ENCODE peak calls at places on chromosome 1, in seven cellular contexts. E, K, O, Q, S, D and B are unnamed samples. For H3K4me1, the result is how much of the 10 kb centered on the place peaks cover.

GRCh38 chr1:82695443-82695842 is 894.7 kb downstream of the ADGRL2 start:
- DNase-seq in Q (no peak), O (no peak), S (no peak), K (no peak), E (no peak), D (no peak), B (no peak)

GRCh38 chr1:65238010-65238409 is 71.3 kb upstream of the DNAJC6 start:
- DNase-seq in O (no peak), E (no peak), D (no peak), K (no peak), S (no peak), Q (no peak), B (no peak)

GRCh38 chr1:162388615-162389014 is 7.1 kb downstream of the C1orf226 start:
- DNase-seq in D (no peak), K (no peak), S (no peak), Q (no peak), O (no peak), E (no peak), B (no peak)

GRCh38 chr1:6129313-6129712 is 50.8 kb downstream of the CHD5 start:
- DNase-seq in O (no peak), D (no peak), K (no peak), E (no peak), S (no peak), Q (no peak), B (no peak)

GRCh38 chr1:66416295-66416694 is 117.7 kb upstream of the SGIP1 start:
- DNase-seq in K (no peak), Q (no peak), E (no peak), D (no peak), O (no peak), S (no peak), B (no peak)

GRCh38 chr1:219790834-219791615 is 137.3 kb downstream of the SLC30A10 start:
- DNase-seq in Q (no peak), D (peak), O (no peak), K (no peak), E (no peak), S (no peak), B (no peak)

GRCh38 chr1:56819393-56819899 is at the start of gene FYB2:
- DNase-seq in K (no peak), S (no peak), D (no peak), O (peak), Q (peak), E (peak), B (no peak)

GRCh38 chr1:205961970-205962820 is 18.9 kb upstream of the SLC26A9 start:
- DNase-seq in S (no peak), E (no peak), Q (no peak), D (peak), K (no peak), O (no peak), B (no peak)

GRCh38 chr1:178516110-178516509 is 3.2 kb downstream of the TEX35 start:
- DNase-seq in E (no peak), K (peak), S (no peak), O (no peak), Q (no peak), D (no peak), B (no peak)

GRCh38 chr1:180175291-180175690 is 20.6 kb downstream of the QSOX1 start:
- DNase-seq in O (no peak), K (peak), Q (no peak), E (peak), D (no peak), S (no peak), B (no peak)

GRCh38 chr1:180173451-180173850 is 18.8 kb downstream of the QSOX1 start:
- DNase-seq in K (no peak), O (no peak), D (no peak), E (no peak), Q (no peak), S (no peak), B (no peak)

GRCh38 chr1:180171691-180172090 is 17.0 kb downstream of the QSOX1 start:
- DNase-seq in Q (no peak), E (no peak), S (no peak), K (no peak), D (no peak), O (no peak), B (no peak)

GRCh38 chr1:180175806-180176205 is 21.1 kb downstream of the QSOX1 start:
- DNase-seq in S (no peak), D (no peak), K (peak), Q (no peak), O (no peak), E (peak), B (no peak)

DNA sequence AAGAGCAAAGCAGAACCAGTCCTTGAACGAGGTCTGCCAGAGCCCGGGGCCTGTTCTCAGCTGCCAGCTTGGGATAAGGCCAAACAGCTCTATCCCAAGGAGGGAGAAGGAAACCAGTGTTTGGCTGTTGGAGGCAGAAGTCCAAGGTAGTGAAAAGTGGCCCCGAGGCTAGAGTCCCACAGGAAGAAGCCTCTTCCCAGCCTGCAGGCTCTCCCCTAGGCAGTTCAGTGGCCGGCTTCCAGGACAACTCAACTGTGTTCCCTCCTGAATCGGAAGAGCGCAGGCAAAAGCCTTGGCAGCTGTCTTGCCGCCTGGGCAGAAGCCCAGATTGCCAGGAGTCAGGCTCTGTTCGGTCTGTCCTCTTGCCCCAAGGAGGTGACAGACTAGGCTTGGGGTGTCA is 19.3 kb downstream of the QSOX1 start:
- DNase-seq in S (peak), Q (peak), O (peak), D (peak), E (peak), K (peak), B (no peak)
- H3K27ac ChIP-seq in S (no peak), Q (peak), O (peak), D (no peak), E (peak), K (peak), B (no peak)

DNA sequence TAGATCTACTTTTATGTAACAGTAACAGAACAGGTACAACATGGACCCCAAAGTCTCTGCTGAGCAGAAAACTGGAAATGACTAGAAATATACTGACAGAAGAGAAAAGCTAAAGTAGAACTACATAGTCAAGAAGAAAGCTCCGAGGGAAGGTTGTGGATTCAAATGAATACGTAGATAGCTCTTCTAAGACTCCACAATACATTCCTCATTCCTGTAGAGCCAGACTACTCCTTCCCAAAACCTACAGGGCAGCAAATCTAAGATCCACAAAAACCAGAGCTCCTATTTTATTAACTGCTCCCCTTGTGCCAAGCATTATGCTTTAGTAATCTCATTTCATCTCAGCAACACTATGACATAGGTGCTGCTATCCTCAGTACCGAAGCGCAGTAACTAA is 35.2 kb downstream of the ARID4B start:
- DNase-seq in O (no peak), E (no peak), K (no peak), D (no peak), Q (no peak), S (no peak), B (no peak)
- H3K4me1 ChIP-seq in O (under half), E (under half), K (under half), D (under half), Q (half or more), S (under half), B (half or more)

GRCh38 chr1:78004719-78005346 is at the start of gene DNAJB4:
- DNase-seq in O (peak), E (no peak), K (no peak), D (peak), Q (peak), S (peak), B (peak)

GRCh38 chr1:78005347-78005722 is 596 bp downstream of the DNAJB4 start:
- DNase-seq in Q (no peak), E (no peak), S (no peak), O (no peak), K (no peak), D (no peak), B (no peak)

GRCh38 chr1:78003882-78004718 is 639 bp upstream of the DNAJB4 start:
- DNase-seq in O (peak), E (no peak), S (no peak), D (peak), Q (peak), K (peak), B (no peak)

GRCh38 chr1:78005755-78006154 is 1.0 kb downstream of the DNAJB4 start:
- DNase-seq in O (no peak), D (peak), S (no peak), Q (peak), E (no peak), K (no peak), B (peak)

GRCh38 chr1:78003070-78003751 is 1.5 kb upstream of the DNAJB4 start:
- DNase-seq in S (no peak), D (no peak), K (no peak), Q (no peak), E (no peak), O (no peak), B (no peak)
- H3K27ac ChIP-seq in S (peak), D (no peak), K (peak), Q (peak), E (peak), O (peak), B (peak)

DNA sequence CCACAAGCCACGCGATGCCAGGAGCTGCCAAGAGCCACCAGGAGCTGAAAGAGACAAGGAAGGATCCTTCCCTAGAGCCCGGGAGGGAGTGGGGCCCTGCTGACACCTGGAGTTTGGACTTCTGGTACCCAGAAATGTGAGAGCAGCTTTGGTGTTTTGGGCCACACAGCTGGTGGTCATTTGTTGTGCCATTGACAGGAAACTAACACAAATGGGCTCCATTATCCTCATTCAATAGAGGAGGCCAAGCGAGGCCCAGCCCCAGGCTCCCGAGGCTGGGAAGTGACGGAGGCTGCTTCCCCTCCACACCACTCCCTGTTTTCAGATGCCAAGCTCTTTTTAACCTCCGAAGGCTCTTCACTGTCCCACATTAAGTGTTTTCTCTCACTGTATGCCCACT is 25.5 kb downstream of the DHRS3 start:
- DNase-seq in Q (no peak), S (no peak), E (no peak), D (no peak), K (no peak), O (no peak), B (no peak)
- H3K4me1 ChIP-seq in Q (under half), S (half or more), E (under half), D (under half), K (under half), O (under half), B (under half)